ENCODE peak calls at places on chromosomes 4 and X, in five cellular contexts. H, F, K, E and Y are unnamed samples.

GRCh38 chr4:54167508-54167907 is 61.6 kb upstream of the PDGFRA start:
- DNase-seq in H (no peak), F (no peak), K (no peak), E (no peak), Y (no peak)

GRCh38 chr4:41006141-41006540 is 208.2 kb downstream of the APBB2 start:
- DNase-seq in H (no peak), F (no peak), K (no peak), E (no peak), Y (no peak)

GRCh38 chr4:1164040-1164439 is 8.3 kb downstream of the SPON2 start:
- DNase-seq in H (no peak), F (no peak), K (no peak), E (no peak), Y (no peak)

GRCh38 chr4:3207531-3208037 is 41.4 kb upstream of the MSANTD1 start:
- DNase-seq in H (no peak), F (no peak), K (no peak), E (no peak), Y (no peak)

GRCh38 chrX:6291444-6291843 is 62.8 kb upstream of the NLGN4X start:
- DNase-seq in H (no peak), F (no peak), K (no peak), E (no peak), Y (no peak)

GRCh38 chr4:79353075-79353474 is 27.2 kb upstream of the NAA11 start:
- DNase-seq in H (no peak), F (no peak), K (no peak), E (no peak), Y (no peak)

GRCh38 chr4:82680834-82681233 is 117.8 kb downstream of the SCD5 start:
- DNase-seq in H (no peak), F (no peak), K (no peak), E (no peak), Y (no peak)

GRCh38 chr4:91611786-91612185 is 692.0 kb upstream of the GRID2 start:
- DNase-seq in H (no peak), F (no peak), K (no peak), E (no peak), Y (peak; percentile 87)

GRCh38 chrX:38175140-38175539 is 45.5 kb downstream of the SRPX start:
- DNase-seq in H (peak; percentile 34), F (no peak), K (peak; percentile 52), E (no peak), Y (peak; percentile 59)

GRCh38 chrX:47560179-47560830 is 700 bp upstream of the ARAF start:
- DNase-seq in H (no peak), F (no peak), K (no peak), E (no peak), Y (peak; percentile 43)

GRCh38 chr4:179605196-179605595 is 2163.0 kb upstream of the AGA start:
- DNase-seq in H (no peak), F (no peak), K (no peak), E (no peak), Y (no peak)

GRCh38 chr4:53592686-53593641 is 1.7 kb upstream of the LNX1 start:
- DNase-seq in H (peak; percentile 72), F (peak; percentile 60), K (no peak), E (peak; percentile 53), Y (no peak)

GRCh38 chr4:144531841-144532240 is 114.1 kb upstream of the HHIP start:
- DNase-seq in H (no peak), F (no peak), K (no peak), E (no peak), Y (no peak)

GRCh38 chrX:115332832-115333231 is 43.3 kb downstream of the LUZP4 start:
- DNase-seq in H (no peak), F (no peak), K (no peak), E (no peak), Y (no peak)

GRCh38 chrX:2878563-2878962 is 49.8 kb downstream of the GYG2 start:
- DNase-seq in H (no peak), F (no peak), K (no peak), E (no peak), Y (no peak)

GRCh38 chr4:140126261-140126660 is 27.7 kb downstream of the MAML3 start:
- DNase-seq in H (no peak), F (no peak), K (peak; percentile 33), E (no peak), Y (no peak)

GRCh38 chr4:150244600-150244999 is 166.4 kb downstream of the DCLK2 start:
- DNase-seq in H (no peak), F (no peak), K (no peak), E (no peak), Y (peak; percentile 37)

GRCh38 chr4:629636-629915 is 4.2 kb downstream of the PDE6B start:
- DNase-seq in H (no peak), F (no peak), K (no peak), E (peak; percentile 28), Y (no peak)

GRCh38 chr4:94407846-94408245 is 43.9 kb upstream of the PDLIM5 start:
- DNase-seq in H (no peak), F (no peak), K (no peak), E (no peak), Y (no peak)

DNA sequence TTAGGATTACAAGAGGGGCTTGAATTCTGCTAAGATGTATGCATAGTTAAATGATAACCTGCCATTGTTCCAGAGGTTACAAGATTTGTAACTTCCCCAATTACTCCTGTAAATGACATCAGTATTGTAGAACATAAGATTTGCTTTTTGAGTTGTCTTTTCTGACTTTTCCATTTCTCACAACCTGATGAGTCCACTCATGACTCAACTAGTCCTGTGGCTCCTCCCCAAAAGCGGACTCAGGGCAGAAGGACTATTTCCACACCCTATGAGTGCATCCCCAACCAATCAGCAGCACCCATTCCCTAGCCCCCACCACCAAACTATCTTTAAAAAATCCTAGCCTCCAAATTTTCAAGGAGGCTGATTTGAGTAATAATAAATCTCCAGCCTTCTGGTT is 54.7 kb downstream of the HOPX start:
- DNase-seq in H (no peak), F (no peak), K (no peak), E (no peak), Y (no peak)
- H3K4me3 ChIP-seq in H (no peak overlapping the region), F (no peak overlapping the region), K (no peak overlapping the region), E (no peak overlapping the region), Y (no peak overlapping the region)

GRCh38 chr4:15755781-15756180 is 22.3 kb upstream of the CD38 start:
- DNase-seq in H (no peak), F (no peak), K (no peak), E (no peak), Y (no peak)
- H3K4me3 ChIP-seq in H (no peak overlapping the region), F (no peak overlapping the region), K (no peak overlapping the region), E (no peak overlapping the region), Y (no peak overlapping the region)

GRCh38 chr4:118836763-118837507 is 1.0 kb upstream of the SEC24D start:
- DNase-seq in H (no peak), F (no peak), K (no peak), E (no peak), Y (no peak)
- H3K4me3 ChIP-seq in H (peak overlapping the region; percentile 92), F (no peak overlapping the region), K (peak overlapping the region; percentile 96), E (peak overlapping the region; percentile 97), Y (peak overlapping the region; percentile 67)

GRCh38 chrX:71195959-71196727 is 26.9 kb upstream of the GJB1 start:
- DNase-seq in H (no peak), F (no peak), K (no peak), E (no peak), Y (peak; percentile 19)

GRCh38 chrX:71199252-71199651 is 23.8 kb upstream of the GJB1 start:
- DNase-seq in H (no peak), F (no peak), K (no peak), E (no peak), Y (no peak)

DNA sequence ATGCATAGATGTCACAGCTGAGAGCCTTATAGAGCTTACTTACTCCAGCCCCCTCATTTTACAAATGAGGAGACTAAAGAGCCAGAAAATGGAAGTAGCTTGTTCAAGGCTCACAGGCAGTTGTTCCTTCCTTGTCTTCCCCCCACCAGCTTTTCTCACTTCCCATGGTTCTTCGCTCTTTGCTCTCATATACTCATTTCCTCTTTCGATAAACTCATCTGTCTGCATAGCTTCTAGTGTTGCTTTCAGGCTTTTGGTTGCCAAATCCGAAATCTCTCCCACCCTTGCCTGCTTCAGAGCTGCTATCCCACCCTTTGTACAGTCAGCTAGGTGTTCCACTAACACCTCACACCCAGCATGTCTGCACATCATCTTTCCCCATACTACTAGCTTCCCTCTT is 25.0 kb upstream of the GJB1 start:
- DNase-seq in H (no peak), F (no peak), K (no peak), E (no peak), Y (no peak)
- H3K4me3 ChIP-seq in H (no peak overlapping the region), F (no peak overlapping the region), K (no peak overlapping the region), E (peak overlapping the region; percentile 38), Y (no peak overlapping the region)

GRCh38 chrX:107000013-107000515 is at the start of gene MORC4:
- DNase-seq in H (peak; percentile 3), F (peak; percentile 76), K (peak; percentile 75), E (peak; percentile 82), Y (peak; percentile 89)
- H3K4me3 ChIP-seq in H (no peak within 1 kb of the TSS), F (peak within 1 kb of the TSS; percentile 32), K (peak within 1 kb of the TSS; percentile 53), E (peak within 1 kb of the TSS; percentile 49), Y (peak within 1 kb of the TSS; percentile 55)

DNA sequence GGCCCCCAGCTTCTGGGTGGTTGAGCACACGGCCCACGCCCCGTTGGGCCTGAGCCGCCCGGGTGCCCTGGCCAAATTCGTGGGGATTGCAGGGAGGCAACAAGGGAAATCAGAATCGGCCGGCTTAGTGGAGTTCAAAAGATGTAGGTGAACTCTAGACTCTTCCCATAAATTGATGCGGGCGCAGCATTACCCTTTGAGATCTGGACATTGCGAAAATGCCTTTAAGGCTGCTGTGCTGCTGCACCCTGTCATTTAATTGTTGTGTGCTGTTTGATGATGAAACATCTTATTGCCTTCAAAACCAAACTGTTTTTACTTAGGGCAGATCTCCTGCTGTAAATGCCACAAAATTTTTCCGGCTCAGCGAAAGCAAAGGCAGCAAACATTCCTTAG is 409 bp upstream of the MPP1 start:
- DNase-seq in H (no peak), F (no peak), K (no peak), E (no peak), Y (no peak)
- H3K4me3 ChIP-seq in H (peak overlapping the region; percentile 89), F (no peak overlapping the region), K (peak overlapping the region; percentile 73), E (peak overlapping the region; percentile 67), Y (peak overlapping the region; percentile 61)

GRCh38 chrX:9465380-9466114 is 689 bp downstream of the TBL1X start:
- DNase-seq in H (peak; percentile 32), F (no peak), K (peak; percentile 9), E (no peak), Y (peak; percentile 31)

GRCh38 chrX:9466711-9467110 is 1.9 kb downstream of the TBL1X start:
- DNase-seq in H (no peak), F (no peak), K (no peak), E (no peak), Y (no peak)

GRCh38 chrX:9466115-9466495 is 1.2 kb downstream of the TBL1X start:
- DNase-seq in H (peak; percentile 39), F (peak; percentile 32), K (peak; percentile 58), E (peak; percentile 52), Y (no peak)

GRCh38 chrX:9467181-9467580 is 2.3 kb downstream of the TBL1X start:
- DNase-seq in H (no peak), F (no peak), K (no peak), E (no peak), Y (no peak)

GRCh38 chrX:9464435-9465371 is at the start of gene TBL1X:
- DNase-seq in H (peak; percentile 88), F (peak; percentile 14), K (peak; percentile 76), E (peak; percentile 54), Y (peak; percentile 91)
- H3K4me3 ChIP-seq in H (peak within 1 kb of the TSS; percentile 68), F (peak within 1 kb of the TSS; percentile 48), K (peak within 1 kb of the TSS; percentile 72), E (peak within 1 kb of the TSS; percentile 54), Y (peak within 1 kb of the TSS; percentile 82)